ENCODE peak calls at places on chromosomes 13 and 19, in seven cellular contexts. H is stimulated activated CD4-positive, alpha-beta T cell treated with anti-CD3 and anti-CD28 coated beads, Interleukin-12 subunit alpha, Interleukin-12 subunit beta, amount 100 ng/mL, for 4 hours; K is mesenteric fat pad; M is CD14-positive monocyte; E is NT2/D1; T is NCI-H2029 treated with DMSO at 0.1 percent for 48 hours; S is neural progenitor cell. B is an unnamed sample.

GRCh38 chr13:96527497-96527896 is 437.6 kb downstream of the HS6ST3 start:
- DNase-seq in S (no peak), M (no peak), T (no peak), E (no peak), H (no peak), K (no peak), B (no peak)

GRCh38 chr19:306151-306900 is 15.1 kb upstream of the PLPP2 start:
- DNase-seq in T (no peak), S (no peak), K (no peak), M (no peak), E (no peak), H (no peak), B (no peak)

GRCh38 chr13:91079190-91079589 is 268.3 kb upstream of the MIR17HG start:
- DNase-seq in T (no peak), M (no peak), H (no peak), S (no peak), E (no peak), K (no peak), B (no peak)

GRCh38 chr13:50224534-50224933 is 209.3 kb downstream of the KCNRG start:
- DNase-seq in E (no peak), T (no peak), S (no peak), H (no peak), M (no peak), K (no peak), B (no peak)

GRCh38 chr19:23070353-23070781 is 46.5 kb upstream of the ZNF730 start:
- DNase-seq in K (no peak), E (peak; percentile 79), S (no peak), M (no peak), H (no peak), T (peak; percentile 26), B (no peak)

GRCh38 chr19:55344444-55344843 is 4.8 kb downstream of the KMT5C start:
- DNase-seq in H (no peak), K (no peak), S (no peak), E (no peak), M (no peak), T (no peak), B (peak; percentile 53)

GRCh38 chr19:8368136-8368535 is 4.2 kb downstream of the ANGPTL4 start:
- DNase-seq in K (no peak), M (no peak), S (no peak), H (no peak), E (no peak), T (no peak), B (no peak)

GRCh38 chr19:17234911-17235617 is 9.0 kb downstream of the OCEL1 start:
- DNase-seq in T (no peak), K (no peak), H (peak; percentile 62), M (no peak), E (no peak), S (peak; percentile 76), B (no peak)

GRCh38 chr19:16325671-16326400 is 1.2 kb downstream of the KLF2 start:
- DNase-seq in S (peak; percentile 86), K (no peak), T (no peak), H (no peak), E (no peak), M (no peak), B (no peak)

GRCh38 chr13:24910502-24911134 is 146.6 kb downstream of the RNF17 start:
- DNase-seq in M (no peak), E (no peak), K (no peak), T (no peak), S (no peak), H (no peak), B (no peak)

B was measured in T47D.